ENCODE peak calls at places on chromosomes 5 and 9, in ten cellular contexts. B is breast epithelium; J is neuronal stem cell; D is psoas muscle; T is IMR-90; E is GM12865; L is body of pancreas; H is AG10803; S is fibroblast of lung; F is CD8-positive, alpha-beta memory T cell. Z is an unnamed sample.

GRCh38 chr5:98938459-98938858 is 9.7 kb upstream of the CHD1 start:
- DNase-seq in B (no peak), J (peak; percentile 48), D (no peak), T (peak; percentile 41), E (no peak), L (no peak), H (peak; percentile 76), S (peak; percentile 24), F (no peak), Z (no peak)

GRCh38 chr9:96232539-96233241 is 69.3 kb downstream of the HSD17B3 start:
- DNase-seq in B (no peak), J (peak; percentile 33), D (peak; percentile 50), T (peak; percentile 56), E (peak; percentile 47), L (peak; percentile 43), H (peak; percentile 55), S (peak; percentile 91), F (peak; percentile 21), Z (peak; percentile 53)

GRCh38 chr9:2344436-2344835 is 277.2 kb upstream of the VLDLR start:
- DNase-seq in B (no peak), J (no peak), D (no peak), T (no peak), E (no peak), L (no peak), H (no peak), S (no peak), F (no peak), Z (no peak)

GRCh38 chr5:54455413-54456157 is at the start of gene HSPB3:
- DNase-seq in B (no peak), J (no peak), D (peak; percentile 33), T (peak; percentile 45), E (no peak), L (no peak), H (peak; percentile 96), S (peak; percentile 69), F (no peak), Z (no peak)

GRCh38 chr5:127320032-127320945 is 29.7 kb downstream of the MEGF10 start:
- DNase-seq in B (no peak), J (no peak), D (no peak), T (no peak), E (peak; percentile 75), L (peak; percentile 23), H (peak; percentile 23), S (no peak), F (no peak), Z (no peak)

GRCh38 chr5:125582358-125582757 is 835.9 kb upstream of the ZNF608 start:
- DNase-seq in B (no peak), J (no peak), D (no peak), T (no peak), E (no peak), L (no peak), H (peak; percentile 15), S (peak; percentile 89), F (no peak), Z (no peak)

GRCh38 chr5:9059920-9060691 is 485.8 kb downstream of the SEMA5A start:
- DNase-seq in B (no peak), J (no peak), D (no peak), T (peak; percentile 99), E (peak; percentile 18), L (peak; percentile 17), H (peak; percentile 93), S (peak; percentile 100), F (no peak), Z (no peak)

GRCh38 chr5:139236479-139236878 is 38.3 kb upstream of the SIL1 start:
- DNase-seq in B (no peak), J (no peak), D (no peak), T (no peak), E (no peak), L (no peak), H (no peak), S (no peak), F (no peak), Z (no peak)

GRCh38 chr9:109274768-109275596 is 45.9 kb downstream of the EPB41L4B start:
- DNase-seq in B (no peak), J (no peak), D (no peak), T (no peak), E (no peak), L (peak; percentile 41), H (no peak), S (no peak), F (no peak), Z (no peak)

GRCh38 chr9:98997580-98997979 is 53.9 kb downstream of the COL15A1 start:
- DNase-seq in B (no peak), J (no peak), D (no peak), T (peak; percentile 36), E (no peak), L (no peak), H (peak; percentile 76), S (peak; percentile 63), F (no peak), Z (no peak)

GRCh38 chr5:82673460-82673859 is 395.3 kb upstream of the RPS23 start:
- DNase-seq in B (no peak), J (no peak), D (no peak), T (no peak), E (peak; percentile 24), L (no peak), H (no peak), S (no peak), F (no peak), Z (no peak)

GRCh38 chr5:958701-959571 is 49.7 kb upstream of the NKD2 start:
- DNase-seq in B (peak; percentile 85), J (no peak), D (peak; percentile 77), T (peak; percentile 54), E (no peak), L (peak; percentile 60), H (peak; percentile 88), S (peak; percentile 86), F (no peak), Z (no peak)

GRCh38 chr5:959581-960531 is 48.7 kb upstream of the NKD2 start:
- DNase-seq in B (no peak), J (no peak), D (no peak), T (no peak), E (no peak), L (no peak), H (no peak), S (no peak), F (no peak), Z (no peak)

GRCh38 chr5:956178-956761 is 52.3 kb upstream of the NKD2 start:
- DNase-seq in B (peak; percentile 17), J (no peak), D (no peak), T (no peak), E (no peak), L (no peak), H (no peak), S (no peak), F (no peak), Z (no peak)

GRCh38 chr5:956941-957729 is 51.5 kb upstream of the NKD2 start:
- DNase-seq in B (peak; percentile 58), J (no peak), D (peak; percentile 45), T (peak; percentile 90), E (peak; percentile 64), L (peak; percentile 65), H (peak; percentile 94), S (peak; percentile 84), F (peak; percentile 17), Z (peak; percentile 57)

GRCh38 chr5:957730-958485 is 50.7 kb upstream of the NKD2 start:
- DNase-seq in B (peak; percentile 40), J (no peak), D (no peak), T (peak; percentile 9), E (no peak), L (no peak), H (peak; percentile 32), S (peak; percentile 27), F (no peak), Z (no peak)
- H3K4me3 ChIP-seq in B (peak overlapping the region; percentile 49), J (no peak overlapping the region), D (no peak overlapping the region), T (no peak overlapping the region), E (no peak overlapping the region), L (no peak overlapping the region), H (no peak overlapping the region), S (no peak overlapping the region), F (no peak overlapping the region), Z (no peak overlapping the region)

DNA sequence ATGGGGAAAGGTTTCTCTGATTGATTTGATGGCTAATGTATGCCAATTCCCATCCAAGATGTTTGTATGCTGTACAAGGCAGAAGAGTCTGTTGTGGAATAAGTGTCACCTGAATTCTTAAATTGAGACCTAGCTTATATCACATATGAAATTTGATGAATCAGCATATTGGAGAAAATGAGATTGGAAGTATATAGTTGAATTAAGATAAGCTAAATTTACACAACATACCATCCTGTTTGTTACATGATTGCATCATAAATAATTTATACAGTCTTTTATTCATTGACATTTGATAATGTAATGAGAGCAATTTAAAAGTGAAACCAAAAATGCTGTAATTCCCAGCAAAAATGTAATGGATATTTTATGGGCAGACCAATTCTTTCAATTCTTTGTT is 1.1 kb downstream of the CWC27 start:
- DNase-seq in B (no peak), J (no peak), D (no peak), T (no peak), E (no peak), L (no peak), H (no peak), S (no peak), F (no peak), Z (no peak)
- H3K4me3 ChIP-seq in B (peak overlapping the region; percentile 86), J (no peak overlapping the region), D (peak overlapping the region; percentile 75), T (peak overlapping the region; percentile 84), E (peak overlapping the region; percentile 100), L (peak overlapping the region; percentile 92), H (peak overlapping the region; percentile 91), S (peak overlapping the region; percentile 87), F (peak overlapping the region; percentile 92), Z (peak overlapping the region; percentile 82)

GRCh38 chr5:1097381-1097893 is 14.4 kb downstream of the SLC12A7 start:
- DNase-seq in B (no peak), J (no peak), D (no peak), T (no peak), E (no peak), L (no peak), H (no peak), S (no peak), F (peak; percentile 28), Z (no peak)
- H3K4me3 ChIP-seq in B (no peak overlapping the region), J (peak overlapping the region; percentile 33), D (no peak overlapping the region), T (no peak overlapping the region), E (no peak overlapping the region), L (no peak overlapping the region), H (no peak overlapping the region), S (no peak overlapping the region), F (no peak overlapping the region), Z (no peak overlapping the region)

GRCh38 chr9:124491049-124491975 is 15.9 kb downstream of the NR5A1 start:
- DNase-seq in B (no peak), J (no peak), D (no peak), T (no peak), E (no peak), L (no peak), H (no peak), S (no peak), F (no peak), Z (no peak)

GRCh38 chr9:124488641-124489040 is 18.6 kb downstream of the NR5A1 start:
- DNase-seq in B (no peak), J (no peak), D (no peak), T (no peak), E (no peak), L (no peak), H (no peak), S (no peak), F (no peak), Z (no peak)

GRCh38 chr9:124487491-124488182 is 19.6 kb downstream of the NR5A1 start:
- DNase-seq in B (no peak), J (no peak), D (no peak), T (no peak), E (no peak), L (no peak), H (no peak), S (no peak), F (no peak), Z (no peak)

GRCh38 chr9:124489974-124490373 is 17.2 kb downstream of the NR5A1 start:
- DNase-seq in B (no peak), J (no peak), D (no peak), T (no peak), E (no peak), L (no peak), H (no peak), S (no peak), F (no peak), Z (no peak)

GRCh38 chr9:124489222-124489621 is 18.0 kb downstream of the NR5A1 start:
- DNase-seq in B (no peak), J (no peak), D (no peak), T (peak; percentile 7), E (no peak), L (no peak), H (peak; percentile 67), S (no peak), F (no peak), Z (no peak)
- H3K4me3 ChIP-seq in B (no peak overlapping the region), J (no peak overlapping the region), D (no peak overlapping the region), T (no peak overlapping the region), E (no peak overlapping the region), L (no peak overlapping the region), H (no peak overlapping the region), S (no peak overlapping the region), F (no peak overlapping the region), Z (no peak overlapping the region)

Z was measured in Caco-2.